ENCODE peak calls at places on chromosomes 1 and 21, in five cellular contexts. P, H, G, Z and F are unnamed samples.

GRCh38 chr1:221174598-221174997 is 295.4 kb downstream of the HLX start:
- DNase-seq in P (no peak), H (peak), G (peak), Z (no peak), F (no peak)

GRCh38 chr1:107003972-107004371 is 52.5 kb upstream of the PRMT6 start:
- DNase-seq in P (no peak), H (no peak), G (no peak), Z (no peak), F (no peak)

GRCh38 chr1:153192697-153193096 is 10.5 kb upstream of the LELP1 start:
- DNase-seq in P (no peak), H (no peak), G (no peak), Z (no peak), F (no peak)

GRCh38 chr21:45801989-45802388 is 158.5 kb downstream of the PCBP3 start:
- DNase-seq in P (no peak), H (no peak), G (no peak), Z (no peak), F (no peak)

GRCh38 chr1:106768501-106768900 is 288.0 kb upstream of the PRMT6 start:
- DNase-seq in P (no peak), H (peak), G (peak), Z (peak), F (peak)

GRCh38 chr1:229065613-229066012 is 205.3 kb upstream of the RAB4A start:
- DNase-seq in P (no peak), H (no peak), G (no peak), Z (no peak), F (no peak)

GRCh38 chr21:37006521-37007291 is at the start of gene RIPPLY3:
- DNase-seq in P (no peak), H (peak), G (peak), Z (no peak), F (peak)

GRCh38 chr1:71093938-71094337 is 13.1 kb upstream of the ZRANB2 start:
- DNase-seq in P (peak), H (peak), G (peak), Z (no peak), F (peak)

GRCh38 chr1:169795687-169796086 is 980 bp upstream of the METTL18 start:
- DNase-seq in P (peak), H (no peak), G (no peak), Z (no peak), F (no peak)

GRCh38 chr1:160639652-160640051 is 7.2 kb downstream of the SLAMF1 start:
- DNase-seq in P (no peak), H (peak), G (no peak), Z (no peak), F (peak)

GRCh38 chr1:147720557-147720956 is 39.8 kb downstream of the GJA5 start:
- DNase-seq in P (no peak), H (no peak), G (no peak), Z (no peak), F (no peak)

GRCh38 chr1:19712928-19713327 is 48.3 kb downstream of the HTR6 start:
- DNase-seq in P (no peak), H (no peak), G (no peak), Z (no peak), F (no peak)

GRCh38 chr1:113452921-113453770 is 62.8 kb downstream of the MAGI3 start:
- DNase-seq in P (peak), H (peak), G (peak), Z (peak), F (peak)

GRCh38 chr21:46003575-46004007 is 22.0 kb downstream of the COL6A1 start:
- DNase-seq in P (no peak), H (no peak), G (no peak), Z (no peak), F (no peak)

GRCh38 chr1:231487019-231487418 is 41.5 kb upstream of the TSNAX start:
- DNase-seq in P (peak), H (peak), G (peak), Z (peak), F (peak)

GRCh38 chr21:26167593-26167992 is 3.0 kb downstream of the APP start:
- DNase-seq in P (no peak), H (no peak), G (no peak), Z (no peak), F (no peak)

GRCh38 chr1:202143011-202143767 is 1.3 kb downstream of the ARL8A start:
- DNase-seq in P (no peak), H (peak), G (no peak), Z (no peak), F (no peak)

GRCh38 chr1:16167331-16168143 is 11.7 kb upstream of the EPHA2 start:
- DNase-seq in P (no peak), H (no peak), G (no peak), Z (no peak), F (no peak)
- H3K4me3 ChIP-seq in P (peak), H (peak), G (peak), Z (peak), F (peak)

GRCh38 chr1:206666954-206667353 is 17.8 kb upstream of the MAPKAPK2 start:
- DNase-seq in P (no peak), H (no peak), G (no peak), Z (no peak), F (no peak)
- H3K4me3 ChIP-seq in P (no peak), H (no peak), G (no peak), Z (no peak), F (no peak)

DNA sequence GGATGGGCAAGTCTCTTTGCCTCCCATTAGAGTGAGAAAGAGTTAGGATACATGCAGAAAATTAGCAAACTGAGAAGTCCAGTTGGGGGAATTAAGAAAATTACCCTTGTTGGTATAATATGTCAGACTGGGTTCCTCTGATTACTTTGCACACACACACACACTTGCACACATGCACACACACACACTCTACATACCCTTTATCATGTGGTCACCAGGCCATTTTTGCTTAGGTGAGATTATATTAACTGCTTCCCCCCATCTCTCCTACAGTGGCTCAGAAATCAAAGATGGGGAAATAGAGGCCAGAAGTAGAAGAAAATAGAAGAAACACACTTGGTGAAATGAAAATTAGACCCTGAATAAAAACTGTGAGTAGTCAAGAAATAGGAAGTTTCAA is 917 bp upstream of the LIX1L start:
- DNase-seq in P (no peak), H (no peak), G (no peak), Z (no peak), F (no peak)
- H3K4me3 ChIP-seq in P (no peak), H (no peak), G (no peak), Z (no peak), F (no peak)

GRCh38 chr1:31510853-31511789 is 65.2 kb upstream of the TINAGL1 start:
- DNase-seq in P (no peak), H (no peak), G (no peak), Z (no peak), F (no peak)

GRCh38 chr1:31507676-31508530 is 68.4 kb upstream of the TINAGL1 start:
- DNase-seq in P (no peak), H (no peak), G (no peak), Z (no peak), F (no peak)

GRCh38 chr1:31510304-31510703 is 66.0 kb upstream of the TINAGL1 start:
- DNase-seq in P (no peak), H (no peak), G (no peak), Z (no peak), F (no peak)

GRCh38 chr1:31507221-31507620 is 69.1 kb upstream of the TINAGL1 start:
- DNase-seq in P (no peak), H (no peak), G (no peak), Z (no peak), F (no peak)

GRCh38 chr1:31509124-31510072 is 66.9 kb upstream of the TINAGL1 start:
- DNase-seq in P (no peak), H (no peak), G (no peak), Z (no peak), F (no peak)
- H3K4me3 ChIP-seq in P (no peak), H (no peak), G (no peak), Z (no peak), F (no peak)

GRCh38 chr1:114701931-114702330 is 6.6 kb upstream of the AMPD1 start:
- DNase-seq in P (no peak), H (no peak), G (no peak), Z (no peak), F (no peak)

GRCh38 chr1:114703242-114703641 is 7.9 kb upstream of the AMPD1 start:
- DNase-seq in P (peak), H (no peak), G (peak), Z (no peak), F (peak)

GRCh38 chr1:114700026-114700600 is 4.8 kb upstream of the AMPD1 start:
- DNase-seq in P (no peak), H (no peak), G (peak), Z (no peak), F (no peak)

GRCh38 chr1:114707604-114708003 is 9.0 kb downstream of the NRAS start:
- DNase-seq in P (no peak), H (no peak), G (no peak), Z (no peak), F (no peak)

GRCh38 chr1:114702699-114703098 is 7.4 kb upstream of the AMPD1 start:
- DNase-seq in P (no peak), H (no peak), G (no peak), Z (no peak), F (no peak)
- H3K4me3 ChIP-seq in P (no peak), H (no peak), G (no peak), Z (no peak), F (no peak)

GRCh38 chr1:156083800-156084790 is 1.8 kb upstream of the MEX3A start:
- DNase-seq in P (no peak), H (no peak), G (no peak), Z (no peak), F (peak)
- H3K4me3 ChIP-seq in P (no peak), H (no peak), G (peak), Z (no peak), F (no peak)

GRCh38 chr1:42962641-42963377 is 4.1 kb upstream of the SLC2A1 start:
- DNase-seq in P (peak), H (no peak), G (peak), Z (no peak), F (no peak)

GRCh38 chr1:42961560-42962091 is 3.0 kb upstream of the SLC2A1 start:
- DNase-seq in P (no peak), H (no peak), G (no peak), Z (no peak), F (no peak)

GRCh38 chr1:42965339-42965738 is 6.7 kb upstream of the SLC2A1 start:
- DNase-seq in P (no peak), H (no peak), G (no peak), Z (no peak), F (no peak)

GRCh38 chr1:42964032-42964812 is 5.6 kb upstream of the SLC2A1 start:
- DNase-seq in P (no peak), H (no peak), G (no peak), Z (no peak), F (no peak)

DNA sequence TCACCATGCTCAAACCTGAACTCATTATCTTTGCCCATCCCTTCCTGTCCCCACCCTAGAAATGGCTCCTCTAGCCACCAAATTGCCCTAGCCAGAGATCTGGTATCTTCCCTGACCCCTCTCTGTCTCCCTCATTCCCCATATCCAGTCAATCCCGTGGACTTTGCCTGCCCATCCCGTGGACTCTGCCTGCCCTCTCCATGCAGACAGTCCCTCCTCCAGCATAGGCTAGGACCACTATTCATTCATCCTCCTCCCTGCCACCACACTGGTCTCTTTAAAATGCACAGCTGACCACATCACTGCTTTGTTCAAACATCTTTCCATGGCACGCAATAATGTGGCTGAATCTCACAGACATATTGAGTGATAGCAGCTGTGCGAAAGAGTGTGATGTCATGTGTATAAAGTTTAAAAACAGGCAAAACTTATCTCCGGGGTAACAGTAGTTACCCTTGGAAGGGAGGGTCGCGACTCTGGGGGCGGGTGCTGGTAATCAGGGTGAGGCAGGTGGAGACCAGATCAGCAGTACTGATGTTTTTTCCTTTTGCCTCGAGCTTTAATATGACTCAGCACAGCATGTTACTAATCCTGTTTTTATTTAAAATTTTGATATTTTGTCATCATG is 4.8 kb upstream of the SLC2A1 start:
- DNase-seq in P (peak), H (peak), G (peak), Z (peak), F (no peak)
- H3K4me3 ChIP-seq in P (no peak), H (no peak), G (no peak), Z (no peak), F (no peak)

GRCh38 chr21:28442624-28443023 is 550.1 kb downstream of the LTN1 start:
- DNase-seq in P (peak), H (peak), G (peak), Z (peak), F (peak)

GRCh38 chr21:28436286-28436932 is 556.3 kb downstream of the LTN1 start:
- DNase-seq in P (peak), H (peak), G (no peak), Z (peak), F (no peak)

GRCh38 chr21:28442085-28442484 is 550.6 kb downstream of the LTN1 start:
- DNase-seq in P (no peak), H (no peak), G (no peak), Z (no peak), F (no peak)

GRCh38 chr21:28439246-28439645 is 553.4 kb downstream of the LTN1 start:
- DNase-seq in P (peak), H (no peak), G (peak), Z (no peak), F (no peak)

GRCh38 chr21:28439852-28440251 is 552.8 kb downstream of the LTN1 start:
- DNase-seq in P (peak), H (no peak), G (peak), Z (no peak), F (no peak)
- H3K4me3 ChIP-seq in P (no peak), H (no peak), G (no peak), Z (no peak), F (no peak)

DNA sequence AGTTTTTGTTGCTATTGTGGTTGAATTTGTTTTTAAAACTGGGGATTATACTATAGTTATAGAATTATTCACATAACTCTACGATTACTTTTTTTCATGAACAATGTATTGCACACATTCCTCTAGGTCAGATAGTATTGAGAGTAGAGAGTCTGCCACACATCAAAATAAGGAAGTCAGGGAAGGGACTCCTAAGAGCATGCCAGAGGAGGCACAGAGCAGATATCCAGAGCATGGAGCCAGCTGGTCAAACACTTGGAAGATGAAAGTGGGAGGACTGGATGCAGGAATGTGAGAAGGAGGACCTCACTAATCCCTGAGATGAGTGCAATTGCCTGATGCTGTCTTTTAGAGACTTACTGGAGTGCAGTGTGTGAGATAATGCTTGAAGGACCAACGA is 9.6 kb upstream of the RFX5 start:
- DNase-seq in P (no peak), H (no peak), G (no peak), Z (no peak), F (no peak)
- H3K4me3 ChIP-seq in P (no peak), H (no peak), G (no peak), Z (no peak), F (no peak)

GRCh38 chr1:46396429-46397398 is 2.6 kb downstream of the FAAH start:
- DNase-seq in P (no peak), H (peak), G (no peak), Z (no peak), F (no peak)
- H3K4me3 ChIP-seq in P (no peak), H (no peak), G (no peak), Z (no peak), F (no peak)